ENCODE peak calls at places on chromosome 2, in seven cellular contexts. J, V, D, I, E, L and Z are unnamed samples.

GRCh38 chr2:20962939-20963543 is 80.8 kb downstream of the APOB start:
- DNase-seq in L (peak), D (peak), J (peak), I (peak), E (peak), V (peak), Z (peak)

GRCh38 chr2:86393521-86394490 is 47.4 kb upstream of the KDM3A start:
- DNase-seq in V (no peak), E (no peak), I (peak), L (no peak), J (no peak), D (peak), Z (no peak)

GRCh38 chr2:5094192-5094591 is 598.0 kb upstream of the SOX11 start:
- DNase-seq in V (no peak), J (no peak), E (no peak), I (no peak), D (no peak), L (no peak), Z (no peak)

GRCh38 chr2:197599285-197599965 is 76.0 kb downstream of the RFTN2 start:
- DNase-seq in D (no peak), L (peak), I (peak), E (peak), J (peak), V (no peak), Z (no peak)

GRCh38 chr2:110720547-110720946 is 11.8 kb upstream of the ACOXL start:
- DNase-seq in E (no peak), J (no peak), L (no peak), D (no peak), V (no peak), I (no peak), Z (no peak)

GRCh38 chr2:168849610-168850009 is 40.6 kb downstream of the SPC25 start:
- DNase-seq in V (no peak), E (no peak), I (peak), D (peak), J (peak), L (peak), Z (no peak)

GRCh38 chr2:217669831-217670230 is 333.0 kb downstream of the TNS1 start:
- DNase-seq in E (no peak), J (no peak), I (no peak), V (no peak), D (no peak), L (no peak), Z (no peak)

GRCh38 chr2:239363946-239364637 is 36.7 kb downstream of the HDAC4 start:
- DNase-seq in V (no peak), I (no peak), E (no peak), L (no peak), D (no peak), J (no peak), Z (peak)

GRCh38 chr2:186429095-186429494 is 57.0 kb upstream of the ZC3H15 start:
- DNase-seq in D (no peak), I (no peak), E (no peak), L (no peak), V (no peak), J (no peak), Z (no peak)

GRCh38 chr2:38483773-38484501 is 106.9 kb upstream of the ATL2 start:
- DNase-seq in V (no peak), J (no peak), I (no peak), E (no peak), L (no peak), D (no peak), Z (no peak)

GRCh38 chr2:159713691-159714585 is 1.6 kb downstream of the MARCHF7 start:
- DNase-seq in E (no peak), J (no peak), I (peak), V (no peak), D (peak), L (peak), Z (no peak)

GRCh38 chr2:110931648-110932047 is 189.1 kb upstream of the BCL2L11 start:
- DNase-seq in D (no peak), E (no peak), V (no peak), J (no peak), L (no peak), I (no peak), Z (no peak)

DNA sequence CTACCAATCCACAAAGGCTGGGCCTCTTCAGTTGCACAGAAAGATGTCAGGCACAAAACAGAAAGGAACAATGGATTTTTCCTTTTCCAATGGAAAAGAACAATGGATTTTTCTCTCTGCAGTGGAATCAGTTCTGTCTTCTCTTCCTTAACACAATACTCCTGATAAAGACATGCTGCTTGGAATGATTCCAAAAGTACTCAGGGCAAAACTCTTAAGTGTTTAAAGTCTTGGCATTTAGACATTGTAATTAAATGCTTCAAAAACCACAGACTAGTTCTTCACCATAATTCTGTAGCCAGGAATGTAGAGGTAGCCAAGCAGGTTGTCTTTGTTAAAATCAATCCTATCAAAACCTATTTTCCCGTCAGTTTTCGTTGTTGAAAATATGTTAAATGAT is 46.8 kb upstream of the FLACC1 start:
- DNase-seq in J (no peak), L (peak), D (peak), I (no peak), V (no peak), E (no peak), Z (no peak)
- H3K27ac ChIP-seq in J (no peak), L (peak), D (peak), I (no peak), V (no peak), E (no peak), Z (no peak)

GRCh38 chr2:150850641-150851040 is 363.2 kb upstream of the RND3 start:
- DNase-seq in J (no peak), D (no peak), E (no peak), I (no peak), V (no peak), L (no peak), Z (no peak)

GRCh38 chr2:150847578-150847977 is 360.1 kb upstream of the RND3 start:
- DNase-seq in E (no peak), J (no peak), I (no peak), V (no peak), L (no peak), D (no peak), Z (no peak)

GRCh38 chr2:150846691-150847090 is 359.2 kb upstream of the RND3 start:
- DNase-seq in I (no peak), L (no peak), V (no peak), E (no peak), D (no peak), J (peak), Z (no peak)
- H3K4me3 ChIP-seq in I (no peak), L (no peak), V (no peak), E (no peak), D (no peak), J (no peak), Z (no peak)

DNA sequence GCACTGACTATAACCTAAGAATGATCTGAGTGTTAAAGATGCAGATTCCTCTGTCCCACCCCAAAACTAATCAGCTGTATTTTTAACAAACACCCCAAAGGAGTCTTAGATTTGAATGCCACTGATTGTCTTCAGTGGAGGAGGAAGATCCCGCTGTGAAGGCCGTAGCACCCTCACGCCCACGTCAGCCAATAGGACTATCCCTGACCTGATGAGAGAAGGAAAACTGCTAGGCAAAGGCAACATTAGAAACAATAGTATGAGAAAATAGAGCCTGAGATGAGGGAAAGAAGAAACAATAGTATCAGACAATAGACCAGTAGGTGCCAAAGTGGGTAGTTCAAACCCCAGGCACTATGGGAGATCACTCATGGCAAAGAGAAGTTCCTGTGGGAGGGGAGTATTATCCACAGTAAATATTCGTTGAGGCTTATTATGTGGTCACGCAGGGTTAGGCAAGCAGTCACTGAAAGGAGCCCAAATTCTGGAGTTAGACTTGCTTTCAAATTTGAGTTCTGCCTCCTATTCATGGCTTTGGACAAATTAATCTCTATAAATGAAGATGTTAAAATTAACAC is 2.8 kb downstream of the PCBP1 start:
- DNase-seq in V (no peak), J (peak), E (no peak), D (no peak), I (no peak), L (no peak), Z (no peak)
- H3K27ac ChIP-seq in V (peak), J (peak), E (peak), D (peak), I (no peak), L (no peak), Z (peak)

GRCh38 chr2:104658149-104658839 is 195.6 kb upstream of the POU3F3 start:
- DNase-seq in I (no peak), J (peak), D (peak), E (no peak), L (no peak), V (peak), Z (no peak)
- H3K4me3 ChIP-seq in I (no peak), J (peak), D (no peak), E (no peak), L (no peak), V (peak), Z (no peak)

DNA sequence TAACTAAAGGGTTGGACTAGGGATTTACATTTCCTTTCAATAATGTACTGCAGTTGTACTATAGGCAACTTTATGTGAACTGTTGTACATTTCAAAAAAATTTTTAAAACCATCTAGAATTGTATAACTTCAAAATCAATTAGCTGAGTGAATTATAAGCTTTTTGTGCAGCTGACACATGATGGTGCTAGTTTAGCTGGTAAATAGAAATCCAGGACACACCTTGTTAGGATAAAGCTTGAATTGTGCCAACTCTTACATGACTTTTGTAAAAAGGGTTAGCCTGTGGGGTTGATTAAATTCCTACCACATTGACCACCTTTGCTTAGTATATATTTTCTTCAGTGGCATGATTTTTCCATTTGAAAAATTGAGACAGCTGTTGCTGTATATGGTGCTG is 104.4 kb downstream of the CPS1 start:
- DNase-seq in L (no peak), V (no peak), E (no peak), J (no peak), D (no peak), I (no peak), Z (no peak)
- H3K27ac ChIP-seq in L (no peak), V (no peak), E (no peak), J (no peak), D (no peak), I (no peak), Z (no peak)

GRCh38 chr2:169911119-169911518 is 83.9 kb downstream of the UBR3 start:
- DNase-seq in J (no peak), D (no peak), I (no peak), E (no peak), L (no peak), V (no peak), Z (no peak)
- H3K4me3 ChIP-seq in J (no peak), D (no peak), I (no peak), E (no peak), L (no peak), V (no peak), Z (no peak)